ENCODE peak calls at places on chromosomes 3 and 15, in seven cellular contexts. E, P, K, I, S, R and B are unnamed samples.

GRCh38 chr3:9934235-9934621 is 594 bp downstream of the CRELD1 start:
- DNase-seq in E (no peak), P (peak), K (no peak), I (no peak), S (no peak), R (no peak), B (no peak)

GRCh38 chr3:194572131-194572789 is 61.0 kb downstream of the TMEM44 start:
- DNase-seq in E (no peak), P (peak), K (no peak), I (peak), S (peak), R (peak), B (no peak)

GRCh38 chr3:18579659-18580058 is 154.5 kb upstream of the SATB1 start:
- DNase-seq in E (no peak), P (no peak), K (no peak), I (no peak), S (no peak), R (no peak), B (no peak)

GRCh38 chr15:93046721-93047120 is 42.3 kb downstream of the RGMA start:
- DNase-seq in E (no peak), P (no peak), K (no peak), I (no peak), S (no peak), R (no peak), B (no peak)

GRCh38 chr3:112508860-112509259 is 9.6 kb upstream of the BTLA start:
- DNase-seq in E (no peak), P (no peak), K (no peak), I (no peak), S (no peak), R (no peak), B (no peak)

GRCh38 chr3:137163241-137163916 is 205.6 kb downstream of the IL20RB start:
- DNase-seq in E (no peak), P (peak), K (no peak), I (peak), S (no peak), R (no peak), B (no peak)

GRCh38 chr3:139106013-139106932 is 61.6 kb upstream of the PRR23C start:
- DNase-seq in E (no peak), P (no peak), K (no peak), I (no peak), S (no peak), R (no peak), B (no peak)

GRCh38 chr15:89179966-89180875 is 41.2 kb downstream of the RLBP1 start:
- DNase-seq in E (no peak), P (no peak), K (no peak), I (no peak), S (no peak), R (peak), B (no peak)

GRCh38 chr3:114154321-114154821 is 24.5 kb downstream of the DRD3 start:
- DNase-seq in E (no peak), P (no peak), K (no peak), I (no peak), S (no peak), R (no peak), B (peak)

GRCh38 chr3:10770981-10771380 is 45.0 kb upstream of the SLC6A11 start:
- DNase-seq in E (no peak), P (no peak), K (no peak), I (no peak), S (no peak), R (no peak), B (no peak)

GRCh38 chr3:14811733-14812132 is 7.0 kb upstream of the FGD5 start:
- DNase-seq in E (no peak), P (no peak), K (no peak), I (peak), S (no peak), R (no peak), B (no peak)

GRCh38 chr3:125573216-125573615 is 22.1 kb downstream of the OSBPL11 start:
- DNase-seq in E (no peak), P (no peak), K (no peak), I (no peak), S (no peak), R (no peak), B (no peak)

GRCh38 chr3:192408721-192409151 is 318.6 kb downstream of the FGF12 start:
- DNase-seq in E (no peak), P (peak), K (no peak), I (no peak), S (no peak), R (peak), B (peak)

GRCh38 chr15:71647479-71647792 is 162.9 kb upstream of the NR2E3 start:
- DNase-seq in E (no peak), P (no peak), K (no peak), I (no peak), S (no peak), R (no peak), B (no peak)

GRCh38 chr3:94159062-94159726 is 96.3 kb downstream of the NSUN3 start:
- DNase-seq in E (no peak), P (peak), K (no peak), I (no peak), S (no peak), R (peak), B (no peak)

GRCh38 chr3:111311709-111312235 is 230.2 kb upstream of the CD96 start:
- DNase-seq in E (no peak), P (no peak), K (no peak), I (no peak), S (no peak), R (peak), B (no peak)

GRCh38 chr15:72135719-72136118 is 17.5 kb downstream of the SENP8 start:
- DNase-seq in E (no peak), P (no peak), K (no peak), I (no peak), S (no peak), R (no peak), B (no peak)

GRCh38 chr3:146165370-146165769 is 4.4 kb upstream of the PLOD2 start:
- DNase-seq in E (no peak), P (no peak), K (no peak), I (no peak), S (no peak), R (peak), B (no peak)

GRCh38 chr15:33700695-33701303 is 267.5 kb upstream of the CHRM5 start:
- DNase-seq in E (peak), P (peak), K (peak), I (peak), S (peak), R (peak), B (peak)
- TF ChIP-seq CTCF in E (peak), P (peak), K (peak), I (peak), S (peak), R (peak), B (peak)

GRCh38 chr3:119550090-119550910 is 9.1 kb downstream of the CD80 start:
- DNase-seq in E (no peak), P (no peak), K (no peak), I (no peak), S (no peak), R (no peak), B (no peak)
- TF ChIP-seq CTCF in E (no peak), P (no peak), K (no peak), I (no peak), S (no peak), R (no peak), B (no peak)

DNA sequence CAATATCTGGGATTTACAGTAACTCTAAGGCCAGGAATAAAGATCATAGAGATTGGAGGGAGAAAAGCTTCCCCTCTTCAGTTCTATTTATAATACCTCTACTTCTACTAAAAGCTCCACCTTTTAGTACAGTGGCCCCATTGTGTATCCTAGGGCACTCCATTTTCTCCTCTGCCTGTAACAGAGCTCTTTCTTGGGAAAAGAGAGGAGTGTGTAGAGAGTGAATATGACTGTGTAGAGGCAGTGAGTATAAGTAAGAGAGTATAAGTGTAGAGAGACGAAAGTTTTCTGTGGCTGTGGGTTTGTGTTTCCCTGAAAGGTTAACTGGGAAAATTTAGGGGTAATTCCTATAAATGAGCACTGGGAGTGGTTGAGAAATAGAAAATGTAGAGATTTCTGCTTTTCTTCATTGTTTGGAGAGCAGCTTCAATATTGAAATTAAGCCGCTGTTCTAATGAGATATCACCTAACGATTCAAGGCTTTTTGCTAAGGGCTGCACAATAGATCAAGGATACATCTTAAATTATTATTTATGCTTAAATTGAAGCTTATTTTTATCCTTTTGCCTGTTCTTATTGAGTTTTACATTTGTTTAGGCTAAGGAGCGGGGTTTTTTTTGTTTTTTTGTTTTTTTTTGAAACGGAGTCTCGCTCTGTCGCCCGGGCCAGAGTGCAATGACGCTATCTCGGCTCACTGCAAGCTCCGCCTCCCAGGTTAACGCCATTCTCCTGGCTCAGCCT is 6.8 kb downstream of the IQGAP1 start:
- DNase-seq in E (no peak), P (no peak), K (no peak), I (no peak), S (no peak), R (no peak), B (no peak)
- TF ChIP-seq CTCF in E (no peak), P (no peak), K (no peak), I (no peak), S (no peak), R (no peak), B (no peak)

GRCh38 chr15:56040081-56041035 is 46.9 kb upstream of the NEDD4 start:
- DNase-seq in E (no peak), P (peak), K (peak), I (peak), S (peak), R (peak), B (no peak)
- TF ChIP-seq CTCF in E (no peak), P (no peak), K (no peak), I (no peak), S (no peak), R (no peak), B (no peak)

DNA sequence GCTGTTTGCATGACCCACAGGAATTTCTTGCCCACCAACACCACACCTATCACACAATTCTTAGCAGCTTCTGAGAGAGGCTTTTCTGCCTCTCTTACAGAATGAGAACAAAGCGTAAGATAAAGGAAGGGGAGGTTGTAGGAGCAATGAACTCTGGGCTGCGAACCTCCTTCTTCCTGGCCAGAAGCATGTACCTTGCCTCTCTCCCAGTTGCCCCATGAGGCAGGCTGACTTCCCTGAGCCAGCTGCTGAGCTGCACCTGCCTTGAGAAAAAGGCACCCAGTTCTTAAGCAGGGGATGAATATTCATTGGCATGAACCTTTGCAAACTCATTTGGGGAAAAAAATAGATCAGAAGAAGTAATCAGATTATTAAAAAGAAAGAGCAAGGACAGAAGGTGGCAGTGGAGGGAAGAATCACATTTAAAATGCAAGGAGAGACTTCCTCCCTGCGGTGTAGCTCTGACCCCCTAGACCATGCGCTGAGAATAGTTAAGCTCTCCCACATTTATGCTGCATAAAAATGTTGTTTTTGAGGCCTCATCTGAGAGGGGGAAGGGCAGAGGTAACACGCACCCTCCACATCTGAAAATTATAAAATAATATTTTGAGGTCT is 304.8 kb downstream of the EPHB1 start:
- DNase-seq in E (no peak), P (no peak), K (no peak), I (no peak), S (no peak), R (no peak), B (no peak)
- TF ChIP-seq CTCF in E (no peak), P (no peak), K (no peak), I (no peak), S (no peak), R (no peak), B (no peak)